ENCODE peak calls at places on chromosomes 16 and 17, in five cellular contexts. W is CD8-positive, alpha-beta T cell; V is cardiac muscle cell; S is CD8-positive, alpha-beta memory T cell; P is right cardiac atrium. U is an unnamed sample. For H3K4me1, the result is how much of the 10 kb centered on the place peaks cover.

GRCh38 chr16:16014329-16015224 is 65.2 kb downstream of the ABCC1 start:
- DNase-seq in W (no peak), V (no peak), S (no peak), P (peak), U (peak)

GRCh38 chr16:66107661-66108060 is 258.8 kb upstream of the CDH5 start:
- DNase-seq in W (no peak), V (no peak), S (no peak), P (no peak), U (no peak)

GRCh38 chr17:299546-299945 is 53.1 kb downstream of the RPH3AL start:
- DNase-seq in W (no peak), V (no peak), S (no peak), P (peak), U (no peak)

GRCh38 chr17:67365762-67366192 is 600 bp downstream of the PSMD12 start:
- DNase-seq in W (no peak), V (no peak), S (no peak), P (no peak), U (peak)

GRCh38 chr16:74469946-74470478 is 48.7 kb upstream of the CLEC18B start:
- DNase-seq in W (no peak), V (no peak), S (no peak), P (no peak), U (no peak)

GRCh38 chr17:614637-615546 is 99.7 kb downstream of the VPS53 start:
- DNase-seq in W (no peak), V (no peak), S (no peak), P (no peak), U (no peak)

GRCh38 chr17:51298508-51299371 is 38.4 kb downstream of the UTP18 start:
- DNase-seq in W (no peak), V (peak), S (no peak), P (no peak), U (peak)

GRCh38 chr16:87358250-87358649 is 25.3 kb downstream of the FBXO31 start:
- DNase-seq in W (no peak), V (no peak), S (no peak), P (no peak), U (no peak)

GRCh38 chr17:3870871-3871306 is 22.0 kb downstream of the CAMKK1 start:
- DNase-seq in W (peak), V (peak), S (no peak), P (peak), U (peak)

GRCh38 chr17:30829022-30829421 is 2.7 kb upstream of the ATAD5 start:
- DNase-seq in W (no peak), V (no peak), S (no peak), P (no peak), U (no peak)

GRCh38 chr17:77124192-77124908 is 16.4 kb upstream of the SEC14L1 start:
- DNase-seq in W (no peak), V (no peak), S (no peak), P (no peak), U (peak)

GRCh38 chr17:76554131-76554530 is 14.3 kb downstream of the PRCD start:
- DNase-seq in W (no peak), V (no peak), S (no peak), P (no peak), U (no peak)

GRCh38 chr16:12674096-12674495 is 129.6 kb downstream of the CPPED1 start:
- DNase-seq in W (no peak), V (no peak), S (no peak), P (no peak), U (no peak)

GRCh38 chr17:45979137-45979536 is 19.9 kb upstream of the STH start:
- DNase-seq in W (no peak), V (no peak), S (no peak), P (no peak), U (no peak)

GRCh38 chr16:29896841-29897240 is 2.5 kb downstream of the SEZ6L2 start:
- DNase-seq in W (no peak), V (no peak), S (no peak), P (no peak), U (no peak)

GRCh38 chr16:48911700-48912099 is 301.7 kb upstream of the N4BP1 start:
- DNase-seq in W (no peak), V (peak), S (no peak), P (no peak), U (no peak)

GRCh38 chr16:9151074-9151473 is 59.6 kb downstream of the HAPSTR1 start:
- DNase-seq in W (no peak), V (no peak), S (no peak), P (no peak), U (no peak)

GRCh38 chr16:78693496-78693895 is 594.0 kb downstream of the WWOX start:
- DNase-seq in W (no peak), V (no peak), S (no peak), P (no peak), U (no peak)

GRCh38 chr16:88561485-88562369 is 8.5 kb upstream of the ZC3H18 start:
- DNase-seq in W (peak), V (peak), S (peak), P (no peak), U (peak)

GRCh38 chr17:61149862-61150362 is 249.7 kb upstream of the TBX2 start:
- DNase-seq in W (no peak), V (no peak), S (no peak), P (no peak), U (no peak)

GRCh38 chr16:1090620-1091587 is 5.1 kb downstream of the C1QTNF8 start:
- DNase-seq in W (no peak), V (peak), S (no peak), P (no peak), U (no peak)

GRCh38 chr16:30005341-30006094 is 5.3 kb downstream of the DOC2A start:
- DNase-seq in W (peak), V (peak), S (peak), P (no peak), U (peak)

GRCh38 chr16:54366943-54367342 is 80.4 kb upstream of the IRX3 start:
- DNase-seq in W (no peak), V (no peak), S (no peak), P (no peak), U (no peak)

GRCh38 chr17:77501101-77501566 is 360.4 kb downstream of the SEC14L1 start:
- DNase-seq in W (peak), V (peak), S (no peak), P (no peak), U (no peak)

GRCh38 chr17:17823433-17824118 is 13.2 kb downstream of the SREBF1 start:
- DNase-seq in W (peak), V (peak), S (peak), P (peak), U (peak)
- H3K4me1 ChIP-seq in W (half or more), V (under half), S (half or more), P (under half), U (under half)

GRCh38 chr16:24973771-24974461 is 41.3 kb downstream of the ARHGAP17 start:
- DNase-seq in W (no peak), V (no peak), S (no peak), P (no peak), U (no peak)
- H3K4me1 ChIP-seq in W (under half), V (under half), S (under half), P (under half), U (under half)

DNA sequence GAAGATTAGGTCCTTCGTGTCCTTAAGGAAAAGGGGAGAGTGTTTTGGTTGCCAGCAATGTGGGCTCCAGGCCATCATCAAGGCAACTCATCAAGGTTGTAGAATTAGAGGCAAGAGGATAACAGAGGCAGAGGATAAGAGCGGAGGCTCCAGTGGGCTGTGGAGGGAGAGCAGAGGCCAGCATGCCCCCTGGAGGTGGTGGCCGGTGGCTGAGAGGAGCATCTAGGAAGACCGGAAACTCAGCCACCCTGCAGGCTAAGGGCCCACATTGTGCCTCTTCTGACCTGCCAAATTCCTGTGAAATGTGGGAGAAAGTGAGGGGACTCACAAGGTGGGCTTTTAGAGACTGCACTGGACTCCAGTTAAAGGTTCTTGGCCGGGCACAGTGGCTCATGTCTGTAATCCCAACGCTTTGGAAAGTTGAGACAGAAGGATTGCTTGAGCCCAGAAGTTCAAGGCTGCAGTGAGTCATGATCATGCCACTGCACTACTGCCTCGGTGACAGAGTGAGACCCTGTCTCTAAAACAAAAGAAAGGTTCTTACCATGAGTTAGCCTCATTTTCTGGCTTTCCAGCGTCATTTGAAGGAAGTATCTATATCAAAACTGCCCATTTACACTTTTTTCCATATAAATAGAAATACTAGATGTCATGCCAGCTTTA is 62.7 kb upstream of the ADORA2B start:
- DNase-seq in W (no peak), V (no peak), S (no peak), P (no peak), U (no peak)
- H3K4me1 ChIP-seq in W (under half), V (under half), S (under half), P (under half), U (under half)

GRCh38 chr16:22370038-22370541 is 4.3 kb downstream of the CDR2 start:
- DNase-seq in W (no peak), V (no peak), S (no peak), P (no peak), U (no peak)
- H3K4me1 ChIP-seq in W (half or more), V (under half), S (half or more), P (under half), U (under half)

DNA sequence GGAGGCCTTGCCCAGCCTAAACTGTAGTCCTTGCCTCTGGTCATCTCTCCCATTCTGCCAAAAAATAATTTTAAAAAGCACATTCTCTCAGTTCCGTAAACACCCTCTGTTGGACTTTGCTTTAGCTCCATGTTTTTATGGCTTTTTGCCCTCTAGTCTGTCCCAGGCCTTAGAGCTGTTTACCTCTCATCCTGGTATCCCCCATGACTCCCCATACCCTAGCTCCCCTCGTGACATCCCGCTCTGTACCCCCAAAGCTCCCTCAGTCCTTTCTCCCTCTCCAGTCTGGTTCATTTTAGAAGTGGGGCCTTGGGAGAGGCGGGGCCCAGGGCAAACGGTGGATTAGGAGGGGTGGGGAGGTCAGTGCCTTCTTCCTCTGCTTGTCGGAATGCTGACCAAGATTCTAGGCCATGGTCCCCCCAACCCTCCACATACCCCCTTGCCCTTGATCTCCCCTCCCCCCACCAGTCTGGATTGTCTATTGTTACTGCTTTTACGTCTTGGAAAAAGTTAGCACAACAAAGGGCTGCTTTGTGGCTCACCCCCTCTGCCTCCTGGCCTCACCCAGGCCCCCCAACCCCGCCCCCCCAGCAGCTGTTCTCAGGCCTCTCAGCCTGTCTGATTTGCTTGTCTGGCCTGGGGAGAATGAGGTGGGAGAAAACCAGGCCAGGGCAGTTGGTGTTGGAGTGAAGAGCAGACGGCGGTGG is 18.3 kb downstream of the GJD3 start:
- DNase-seq in W (no peak), V (no peak), S (no peak), P (no peak), U (no peak)
- H3K4me1 ChIP-seq in W (half or more), V (half or more), S (half or more), P (under half), U (half or more)

GRCh38 chr16:3776316-3776715 is 59.0 kb upstream of the TRAP1 start:
- DNase-seq in W (no peak), V (no peak), S (no peak), P (no peak), U (no peak)
- H3K4me1 ChIP-seq in W (under half), V (under half), S (under half), P (under half), U (under half)

GRCh38 chr17:7266784-7267183 is 4.5 kb upstream of the CLDN7 start:
- DNase-seq in W (no peak), V (no peak), S (no peak), P (no peak), U (no peak)
- H3K4me1 ChIP-seq in W (under half), V (under half), S (under half), P (under half), U (under half)

GRCh38 chr17:48601184-48601527 is 3.6 kb downstream of the HOXB6 start:
- DNase-seq in W (no peak), V (no peak), S (no peak), P (no peak), U (no peak)

GRCh38 chr17:48597775-48598631 is 4.4 kb upstream of the HOXB5 start:
- DNase-seq in W (no peak), V (no peak), S (no peak), P (peak), U (no peak)

GRCh38 chr17:48600244-48601098 is 4.3 kb downstream of the HOXB6 start:
- DNase-seq in W (no peak), V (no peak), S (no peak), P (no peak), U (no peak)

GRCh38 chr17:48598727-48599126 is 5.1 kb upstream of the HOXB5 start:
- DNase-seq in W (no peak), V (no peak), S (no peak), P (no peak), U (no peak)

GRCh38 chr17:48599373-48599772 is 5.4 kb downstream of the HOXB6 start:
- DNase-seq in W (no peak), V (no peak), S (no peak), P (no peak), U (no peak)
- H3K4me1 ChIP-seq in W (under half), V (under half), S (under half), P (under half), U (under half)

GRCh38 chr17:36732351-36732750 is 131.0 kb downstream of the MRM1 start:
- DNase-seq in W (no peak), V (no peak), S (no peak), P (no peak), U (no peak)

GRCh38 chr17:36731806-36732205 is 130.4 kb downstream of the MRM1 start:
- DNase-seq in W (no peak), V (no peak), S (no peak), P (no peak), U (no peak)

GRCh38 chr17:36739208-36739607 is 137.8 kb downstream of the MRM1 start:
- DNase-seq in W (no peak), V (no peak), S (no peak), P (no peak), U (no peak)

GRCh38 chr17:36740157-36740556 is 138.8 kb downstream of the MRM1 start:
- DNase-seq in W (no peak), V (no peak), S (no peak), P (no peak), U (no peak)

DNA sequence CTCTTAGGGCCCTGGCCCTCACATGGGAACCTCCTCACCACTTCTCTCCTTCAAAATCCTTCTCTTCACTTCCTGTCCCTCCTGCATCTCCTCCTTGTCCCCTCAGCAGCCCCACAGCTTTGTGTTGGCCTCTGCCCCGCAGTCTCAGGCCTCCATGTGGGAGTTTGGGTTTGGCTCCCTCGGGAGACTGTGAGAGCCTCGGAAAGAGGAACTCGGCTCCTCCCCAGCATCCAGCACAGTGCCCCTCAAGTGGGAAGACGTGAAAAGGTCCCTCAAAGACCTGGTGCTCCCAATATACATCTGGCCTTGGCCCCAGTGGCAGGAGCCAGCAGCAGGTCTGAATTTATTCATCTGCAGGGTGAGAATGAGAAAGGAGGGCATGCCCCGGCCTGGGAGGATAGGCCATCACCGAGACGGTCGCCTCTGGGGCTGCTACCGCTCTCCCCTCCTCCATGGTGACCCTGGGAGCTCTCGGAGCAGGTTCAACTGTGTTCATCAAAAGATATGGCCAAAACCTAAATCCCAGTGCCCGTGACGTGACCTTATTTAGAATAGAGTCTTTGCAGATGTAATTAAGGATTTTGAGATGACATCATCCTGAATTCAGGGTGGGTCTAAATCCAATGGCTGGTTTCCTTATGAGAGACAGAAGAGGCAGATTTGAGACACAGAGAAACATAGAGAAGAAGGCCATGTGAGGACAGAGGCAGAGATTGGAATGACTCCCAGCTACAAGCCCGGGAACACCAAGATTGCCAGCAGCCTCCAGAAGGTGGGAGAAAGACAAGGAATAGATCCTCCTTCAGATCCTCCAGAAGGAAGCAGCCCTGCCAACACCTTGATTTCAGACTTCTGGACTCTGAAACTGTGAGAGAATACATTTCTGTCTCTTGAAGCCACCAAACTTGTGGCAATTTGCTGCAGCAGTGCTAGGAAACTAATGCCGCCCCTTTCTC is 135.1 kb downstream of the MRM1 start:
- DNase-seq in W (no peak), V (no peak), S (no peak), P (no peak), U (no peak)
- H3K4me1 ChIP-seq in W (under half), V (under half), S (under half), P (under half), U (under half)

GRCh38 chr17:64091116-64091515 is 38.8 kb downstream of the ERN1 start:
- DNase-seq in W (no peak), V (no peak), S (no peak), P (no peak), U (no peak)
- H3K4me1 ChIP-seq in W (under half), V (under half), S (under half), P (under half), U (under half)